ENCODE peak calls at places on chromosomes 3 and 15, in four cellular contexts. P is B cell, M is suprapubic skin, C is COR-L47. V is an unnamed sample.

GRCh38 chr3:177578488-177578887 is 381.2 kb upstream of the TBL1XR1 start:
- DNase-seq in C (no peak), M (no peak), P (peak; percentile 27), V (no peak)

GRCh38 chr3:16378415-16378814 is 113.4 kb downstream of the OXNAD1 start:
- DNase-seq in M (no peak), C (no peak), P (no peak), V (no peak)

GRCh38 chr3:13145131-13145825 is 72.0 kb upstream of the IQSEC1 start:
- DNase-seq in P (no peak), M (peak; percentile 50), C (no peak), V (no peak)

GRCh38 chr3:143650827-143651226 is 197.4 kb downstream of the SLC9A9 start:
- DNase-seq in P (no peak), C (no peak), M (no peak), V (no peak)

GRCh38 chr15:56758770-56759449 is 25.6 kb upstream of the ZNF280D start:
- DNase-seq in P (no peak), M (no peak), C (no peak), V (no peak)

GRCh38 chr3:11545186-11545851 is 98.4 kb downstream of the VGLL4 start:
- DNase-seq in M (no peak), P (no peak), C (no peak), V (no peak)

GRCh38 chr3:104474011-104474410 is 892.7 kb upstream of the ALCAM start:
- DNase-seq in P (no peak), C (no peak), M (no peak), V (no peak)

GRCh38 chr15:69087581-69087980 is 72.9 kb upstream of the GLCE start:
- DNase-seq in M (no peak), P (no peak), C (no peak), V (no peak)

GRCh38 chr3:135137296-135137695 is 342.2 kb downstream of the EPHB1 start:
- DNase-seq in M (no peak), C (no peak), P (no peak), V (no peak)

GRCh38 chr15:87672309-87672897 is 584.1 kb downstream of the NTRK3 start:
- DNase-seq in C (no peak), P (no peak), M (no peak), V (no peak)

GRCh38 chr3:134030382-134030753 is 643 bp upstream of the SLCO2A1 start:
- DNase-seq in C (no peak), P (no peak), M (peak; percentile 52), V (no peak)

GRCh38 chr3:57331078-57331477 is 38.6 kb upstream of the ASB14 start:
- DNase-seq in P (no peak), C (peak; percentile 47), M (no peak), V (no peak)

GRCh38 chr3:37628711-37629301 is 232.9 kb upstream of the CTDSPL start:
- DNase-seq in M (no peak), P (no peak), C (no peak), V (peak; percentile 20)

GRCh38 chr15:50685976-50686467 is 575 bp downstream of the TRPM7 start:
- DNase-seq in P (peak; percentile 82), M (peak; percentile 78), C (peak; percentile 52), V (no peak)

GRCh38 chr3:138767498-138768104 is 67.1 kb downstream of the PIK3CB start:
- DNase-seq in P (no peak), M (no peak), C (no peak), V (no peak)

GRCh38 chr3:44584646-44585501 is at the start of gene ZNF660:
- DNase-seq in P (peak; percentile 42), M (peak; percentile 80), C (peak; percentile 62), V (peak; percentile 48)

GRCh38 chr15:49270541-49271421 is 100.7 kb downstream of the GALK2 start:
- DNase-seq in M (no peak), P (no peak), C (no peak), V (no peak)

GRCh38 chr15:68418611-68419161 is 13.3 kb downstream of the ITGA11 start:
- DNase-seq in C (peak; percentile 77), M (peak; percentile 65), P (no peak), V (peak; percentile 61)

GRCh38 chr15:28886431-28887343 is 913 bp downstream of the APBA2 start:
- DNase-seq in M (no peak), C (no peak), P (no peak), V (no peak)

GRCh38 chr15:82159922-82160321 is 102.6 kb downstream of the EFL1 start:
- DNase-seq in M (no peak), P (no peak), C (no peak), V (peak; percentile 100)

GRCh38 chr3:113241292-113242033 is 30.1 kb downstream of the BOC start:
- DNase-seq in M (no peak), C (no peak), P (no peak), V (no peak)

GRCh38 chr3:179189764-179190163 is 41.6 kb downstream of the PIK3CA start:
- DNase-seq in P (no peak), C (no peak), M (no peak), V (peak; percentile 82)

GRCh38 chr15:80823120-80823519 is 44.0 kb downstream of the CEMIP start:
- DNase-seq in M (no peak), C (no peak), P (peak; percentile 16), V (no peak)

GRCh38 chr3:94024385-94024784 is 4.0 kb downstream of the STX19 start:
- DNase-seq in C (no peak), P (no peak), M (no peak), V (peak; percentile 13)

GRCh38 chr15:85142324-85142723 is 160.7 kb downstream of the PDE8A start:
- DNase-seq in P (no peak), M (no peak), C (no peak), V (peak; percentile 12)

GRCh38 chr3:11085078-11085840 is 69.0 kb upstream of the HRH1 start:
- DNase-seq in P (no peak), M (no peak), C (no peak), V (no peak)

GRCh38 chr3:30518201-30518864 is 88.1 kb upstream of the TGFBR2 start:
- DNase-seq in P (no peak), C (peak; percentile 45), M (no peak), V (no peak)

V was measured in skeletal muscle cell.